ENCODE peak calls at places on chromosomes 16 and 17, in nine cellular contexts. G is T-helper 17 cell; R is Right ventricle myocardium superior; F is right lobe of liver; K is omental fat pad; B is activated T-cell treated with anti-CD3 and anti-CD28 coated beads, Interleukin-2, amount 50 U/mL, for 4 hours; X is SK-N-SH treated with all-trans-retinoic acid at 6 μM for 48 hours; E is gastrocnemius medialis; W is foreskin keratinocyte. Z is an unnamed sample.

GRCh38 chr17:54859187-54859586 is 41.5 kb upstream of the TOM1L1 start:
- ATAC-seq in G (no peak), R (no peak), F (peak), K (no peak), B (no peak), X (no peak), E (no peak), W (no peak), Z (no peak)

GRCh38 chr17:35998018-35998545 is 3.3 kb downstream of the CCL15 start:
- ATAC-seq in G (no peak), R (no peak), F (no peak), K (no peak), B (no peak), X (no peak), E (no peak), W (no peak), Z (no peak)

GRCh38 chr17:45579529-45580495 is 89.3 kb upstream of the PLEKHM1 start:
- ATAC-seq in G (no peak), R (no peak), F (no peak), K (peak), B (no peak), X (no peak), E (no peak), W (no peak), Z (no peak)

GRCh38 chr17:65902831-65903549 is 288.9 kb downstream of the CEP112 start:
- ATAC-seq in G (no peak), R (peak), F (no peak), K (no peak), B (no peak), X (no peak), E (no peak), W (no peak), Z (no peak)

GRCh38 chr16:27218756-27219155 is 15.4 kb downstream of the KDM8 start:
- ATAC-seq in G (no peak), R (no peak), F (no peak), K (no peak), B (no peak), X (no peak), E (no peak), W (no peak), Z (no peak)

GRCh38 chr17:78977681-78977943 is 2.1 kb downstream of the LGALS3BP start:
- ATAC-seq in G (no peak), R (no peak), F (no peak), K (no peak), B (no peak), X (no peak), E (no peak), W (no peak), Z (no peak)

GRCh38 chr16:630815-631405 is at the start of gene WFIKKN1:
- ATAC-seq in G (no peak), R (no peak), F (peak), K (no peak), B (no peak), X (no peak), E (no peak), W (no peak), Z (no peak)

GRCh38 chr17:9151091-9151490 is 129.8 kb downstream of the NTN1 start:
- ATAC-seq in G (no peak), R (no peak), F (no peak), K (no peak), B (no peak), X (no peak), E (no peak), W (no peak), Z (no peak)

GRCh38 chr17:29645516-29646051 is 22.9 kb upstream of the CORO6 start:
- ATAC-seq in G (no peak), R (peak), F (peak), K (peak), B (no peak), X (peak), E (peak), W (no peak), Z (no peak)

GRCh38 chr16:51022852-51023251 is 128.2 kb downstream of the SALL1 start:
- ATAC-seq in G (no peak), R (no peak), F (no peak), K (no peak), B (no peak), X (no peak), E (no peak), W (no peak), Z (no peak)

GRCh38 chr17:50676065-50676975 is 31.4 kb downstream of the ANKRD40 start:
- ATAC-seq in G (no peak), R (no peak), F (no peak), K (no peak), B (no peak), X (no peak), E (no peak), W (no peak), Z (no peak)

GRCh38 chr16:47887496-47887895 is 268.3 kb downstream of the ABCC12 start:
- ATAC-seq in G (no peak), R (no peak), F (no peak), K (no peak), B (no peak), X (peak), E (no peak), W (peak), Z (no peak)

GRCh38 chr16:80924372-80924978 is 82.2 kb downstream of the CMC2 start:
- ATAC-seq in G (no peak), R (peak), F (peak), K (no peak), B (peak), X (peak), E (no peak), W (peak), Z (no peak)

GRCh38 chr16:88798772-88799455 is 4.7 kb upstream of the CDT1 start:
- ATAC-seq in G (no peak), R (no peak), F (no peak), K (no peak), B (no peak), X (no peak), E (no peak), W (no peak), Z (no peak)

GRCh38 chr16:71930013-71930563 is 34.8 kb downstream of the IST1 start:
- ATAC-seq in G (no peak), R (no peak), F (no peak), K (no peak), B (no peak), X (no peak), E (no peak), W (no peak), Z (no peak)

GRCh38 chr16:57764341-57765159 is 29.0 kb downstream of the KATNB1 start:
- ATAC-seq in G (peak), R (peak), F (peak), K (peak), B (peak), X (peak), E (no peak), W (peak), Z (peak)

Z was measured in stimulated activated memory B cell treated with anti-CD40 and anti-IgM and Interleukin-4, amounts not matched to agents 10 μg/mL and 1 μg/mL and 100 μg/mL, for 72 hours.